ENCODE peak calls at places on chromosomes 4 and X, in seven cellular contexts. A, W, Z, B, E, U and L are unnamed samples.

GRCh38 chrX:17377047-17377692 is 2.2 kb downstream of the NHS start:
- DNase-seq in A (peak; percentile 2), W (peak; percentile 21), Z (peak; percentile 19), B (no peak), E (no peak), U (no peak), L (no peak)

GRCh38 chrX:17689971-17690409 is 47.3 kb upstream of the SCML1 start:
- DNase-seq in A (peak; percentile 2), W (peak; percentile 80), Z (peak; percentile 36), B (peak; percentile 52), E (no peak), U (no peak), L (peak; percentile 44)

GRCh38 chrX:135421537-135421931 is 210 bp upstream of the SMIM10L2A start:
- DNase-seq in A (peak; percentile 89), W (peak; percentile 85), Z (peak; percentile 55), B (peak; percentile 76), E (peak; percentile 82), U (peak; percentile 95), L (peak; percentile 76)

GRCh38 chr4:136599890-136600289 is 932.4 kb downstream of the PCDH18 start:
- DNase-seq in A (no peak), W (no peak), Z (no peak), B (no peak), E (no peak), U (no peak), L (no peak)

GRCh38 chr4:67087897-67088296 is 457.4 kb downstream of the CENPC start:
- DNase-seq in A (no peak), W (peak; percentile 71), Z (peak; percentile 49), B (no peak), E (no peak), U (no peak), L (peak; percentile 45)

GRCh38 chrX:148600581-148600980 is 100.2 kb downstream of the AFF2 start:
- DNase-seq in A (no peak), W (no peak), Z (no peak), B (no peak), E (no peak), U (no peak), L (no peak)

GRCh38 chr4:180799798-180800197 is 1443.4 kb upstream of the TENM3 start:
- DNase-seq in A (no peak), W (no peak), Z (no peak), B (no peak), E (no peak), U (no peak), L (no peak)

GRCh38 chrX:15675490-15675921 is 10.9 kb upstream of the CLTRN start:
- DNase-seq in A (peak; percentile 79), W (peak; percentile 85), Z (peak; percentile 76), B (peak; percentile 79), E (peak; percentile 89), U (peak; percentile 97), L (peak; percentile 83)

GRCh38 chr4:146212781-146213180 is 1.6 kb upstream of the REELD1 start:
- DNase-seq in A (no peak), W (no peak), Z (no peak), B (no peak), E (no peak), U (no peak), L (no peak)

GRCh38 chr4:6327220-6327917 is 57.7 kb downstream of the WFS1 start:
- DNase-seq in A (peak; percentile 71), W (peak; percentile 80), Z (peak; percentile 63), B (peak; percentile 57), E (peak; percentile 50), U (peak; percentile 95), L (peak; percentile 80)

GRCh38 chr4:56655627-56656345 is 25.3 kb downstream of the HOPX start:
- DNase-seq in A (no peak), W (no peak), Z (no peak), B (no peak), E (peak; percentile 18), U (peak; percentile 79), L (no peak)

GRCh38 chr4:38310446-38311043 is 350.3 kb downstream of the PTTG2 start:
- DNase-seq in A (no peak), W (no peak), Z (no peak), B (no peak), E (peak; percentile 88), U (no peak), L (no peak)

GRCh38 chr4:111512081-111512774 is 633.0 kb upstream of the FAM241A start:
- DNase-seq in A (no peak), W (no peak), Z (no peak), B (no peak), E (no peak), U (no peak), L (no peak)

GRCh38 chr4:120009731-120010130 is 56.9 kb downstream of the MAD2L1 start:
- DNase-seq in A (no peak), W (no peak), Z (no peak), B (no peak), E (no peak), U (no peak), L (no peak)

GRCh38 chrX:108590496-108590895 is 145.9 kb downstream of the IRS4 start:
- DNase-seq in A (no peak), W (no peak), Z (no peak), B (no peak), E (no peak), U (no peak), L (no peak)

GRCh38 chr4:185730387-185730786 is 81.6 kb downstream of the SORBS2 start:
- DNase-seq in A (no peak), W (no peak), Z (no peak), B (peak; percentile 4), E (no peak), U (no peak), L (no peak)

GRCh38 chr4:177293208-177294018 is 16.3 kb upstream of the NEIL3 start:
- DNase-seq in A (no peak), W (no peak), Z (no peak), B (no peak), E (no peak), U (no peak), L (no peak)

GRCh38 chrX:72621619-72622485 is 49.2 kb upstream of the HDAC8 start:
- DNase-seq in A (no peak), W (no peak), Z (no peak), B (no peak), E (no peak), U (no peak), L (no peak)

GRCh38 chr4:79584902-79585301 is 176.9 kb upstream of the GK2 start:
- DNase-seq in A (no peak), W (no peak), Z (no peak), B (no peak), E (no peak), U (no peak), L (no peak)